ENCODE peak calls at places on chromosomes 2 and 18, in six cellular contexts. One of them, this sample, is unnamed.

GRCh38 chr18:36402765-36403396 is 105.4 kb downstream of the FHOD3 start:
- DNase-seq in H1: no peak
- DNase-seq in HCT116: no peak
- DNase-seq in GM12878: no peak
- DNase-seq in HepG2: no peak
- DNase-seq in K562: no peak
- DNase-seq in this sample: no peak

GRCh38 chr2:165793161-165793778 is 777 bp downstream of the GALNT3 start:
- DNase-seq in H1: no peak
- DNase-seq in HCT116: peak
- DNase-seq in GM12878: no peak
- DNase-seq in HepG2: no peak
- DNase-seq in K562: no peak
- DNase-seq in this sample: no peak

GRCh38 chr2:109510136-109511028 is 103.4 kb downstream of the SEPTIN10 start:
- DNase-seq in H1: peak
- DNase-seq in HCT116: peak
- DNase-seq in GM12878: peak
- DNase-seq in HepG2: peak
- DNase-seq in K562: peak
- DNase-seq in this sample: peak

GRCh38 chr2:129285012-129285411 is 694.5 kb upstream of the RAB6C start:
- DNase-seq in H1: no peak
- DNase-seq in HCT116: no peak
- DNase-seq in GM12878: no peak
- DNase-seq in HepG2: no peak
- DNase-seq in K562: no peak
- DNase-seq in this sample: no peak

GRCh38 chr2:152755029-152755428 is 36.6 kb downstream of the ARL6IP6 start:
- DNase-seq in H1: peak
- DNase-seq in HCT116: no peak
- DNase-seq in GM12878: peak
- DNase-seq in HepG2: no peak
- DNase-seq in K562: no peak
- DNase-seq in this sample: peak

GRCh38 chr2:159872353-159872752 is 74.3 kb upstream of the CD302 start:
- DNase-seq in H1: no peak
- DNase-seq in HCT116: no peak
- DNase-seq in GM12878: no peak
- DNase-seq in HepG2: no peak
- DNase-seq in K562: no peak
- DNase-seq in this sample: no peak

GRCh38 chr18:36897253-36897652 is 68.3 kb downstream of the KIAA1328 start:
- DNase-seq in H1: no peak
- DNase-seq in HCT116: no peak
- DNase-seq in GM12878: no peak
- DNase-seq in HepG2: no peak
- DNase-seq in K562: no peak
- DNase-seq in this sample: no peak

GRCh38 chr2:11004206-11004605 is 92.5 kb downstream of the KCNF1 start:
- DNase-seq in H1: no peak
- DNase-seq in HCT116: no peak
- DNase-seq in GM12878: no peak
- DNase-seq in HepG2: peak
- DNase-seq in K562: no peak
- DNase-seq in this sample: peak

GRCh38 chr2:68747413-68747812 is 12.8 kb downstream of the ARHGAP25 start:
- DNase-seq in H1: no peak
- DNase-seq in HCT116: no peak
- DNase-seq in GM12878: no peak
- DNase-seq in HepG2: no peak
- DNase-seq in K562: no peak
- DNase-seq in this sample: no peak

GRCh38 chr2:83650897-83651296 is 808.2 kb downstream of the SUCLG1 start:
- DNase-seq in H1: no peak
- DNase-seq in HCT116: no peak
- DNase-seq in GM12878: no peak
- DNase-seq in HepG2: no peak
- DNase-seq in K562: no peak
- DNase-seq in this sample: no peak

GRCh38 chr2:96533292-96534073 is 3.1 kb upstream of the ARID5A start:
- DNase-seq in H1: no peak
- DNase-seq in HCT116: no peak
- DNase-seq in GM12878: no peak
- DNase-seq in HepG2: no peak
- DNase-seq in K562: no peak
- DNase-seq in this sample: no peak

GRCh38 chr18:50469380-50469781 is 90.5 kb upstream of the MAPK4 start:
- DNase-seq in H1: no peak
- DNase-seq in HCT116: no peak
- DNase-seq in GM12878: no peak
- DNase-seq in HepG2: no peak
- DNase-seq in K562: no peak
- DNase-seq in this sample: no peak

GRCh38 chr2:151632993-151633592 is 101.2 kb downstream of the NEB start:
- DNase-seq in H1: no peak
- DNase-seq in HCT116: peak
- DNase-seq in GM12878: no peak
- DNase-seq in HepG2: peak
- DNase-seq in K562: peak
- DNase-seq in this sample: no peak

GRCh38 chr2:157439792-157440186 is 4.1 kb downstream of the CYTIP start:
- DNase-seq in H1: no peak
- DNase-seq in HCT116: no peak
- DNase-seq in GM12878: no peak
- DNase-seq in HepG2: no peak
- DNase-seq in K562: no peak
- DNase-seq in this sample: no peak

GRCh38 chr18:27400001-27400400 is 214.9 kb upstream of the CHST9 start:
- DNase-seq in H1: peak
- DNase-seq in HCT116: no peak
- DNase-seq in GM12878: no peak
- DNase-seq in HepG2: no peak
- DNase-seq in K562: no peak
- DNase-seq in this sample: no peak

GRCh38 chr18:3012306-3012919 is 531 bp downstream of the LPIN2 start:
- DNase-seq in H1: no peak
- DNase-seq in HCT116: no peak
- DNase-seq in GM12878: no peak
- DNase-seq in HepG2: no peak
- DNase-seq in K562: peak
- DNase-seq in this sample: no peak

GRCh38 chr2:96701636-96702035 is 38.2 kb downstream of the LMAN2L start:
- DNase-seq in H1: no peak
- DNase-seq in HCT116: no peak
- DNase-seq in GM12878: no peak
- DNase-seq in HepG2: no peak
- DNase-seq in K562: no peak
- DNase-seq in this sample: no peak

GRCh38 chr18:59383831-59384230 is 24.8 kb upstream of the LMAN1 start:
- DNase-seq in H1: no peak
- DNase-seq in HCT116: no peak
- DNase-seq in GM12878: no peak
- DNase-seq in HepG2: no peak
- DNase-seq in K562: no peak
- DNase-seq in this sample: no peak

GRCh38 chr2:172404824-172405223 is 22.6 kb upstream of the ITGA6 start:
- DNase-seq in H1: no peak
- DNase-seq in HCT116: no peak
- DNase-seq in GM12878: no peak
- DNase-seq in HepG2: no peak
- DNase-seq in K562: no peak
- DNase-seq in this sample: no peak

DNA sequence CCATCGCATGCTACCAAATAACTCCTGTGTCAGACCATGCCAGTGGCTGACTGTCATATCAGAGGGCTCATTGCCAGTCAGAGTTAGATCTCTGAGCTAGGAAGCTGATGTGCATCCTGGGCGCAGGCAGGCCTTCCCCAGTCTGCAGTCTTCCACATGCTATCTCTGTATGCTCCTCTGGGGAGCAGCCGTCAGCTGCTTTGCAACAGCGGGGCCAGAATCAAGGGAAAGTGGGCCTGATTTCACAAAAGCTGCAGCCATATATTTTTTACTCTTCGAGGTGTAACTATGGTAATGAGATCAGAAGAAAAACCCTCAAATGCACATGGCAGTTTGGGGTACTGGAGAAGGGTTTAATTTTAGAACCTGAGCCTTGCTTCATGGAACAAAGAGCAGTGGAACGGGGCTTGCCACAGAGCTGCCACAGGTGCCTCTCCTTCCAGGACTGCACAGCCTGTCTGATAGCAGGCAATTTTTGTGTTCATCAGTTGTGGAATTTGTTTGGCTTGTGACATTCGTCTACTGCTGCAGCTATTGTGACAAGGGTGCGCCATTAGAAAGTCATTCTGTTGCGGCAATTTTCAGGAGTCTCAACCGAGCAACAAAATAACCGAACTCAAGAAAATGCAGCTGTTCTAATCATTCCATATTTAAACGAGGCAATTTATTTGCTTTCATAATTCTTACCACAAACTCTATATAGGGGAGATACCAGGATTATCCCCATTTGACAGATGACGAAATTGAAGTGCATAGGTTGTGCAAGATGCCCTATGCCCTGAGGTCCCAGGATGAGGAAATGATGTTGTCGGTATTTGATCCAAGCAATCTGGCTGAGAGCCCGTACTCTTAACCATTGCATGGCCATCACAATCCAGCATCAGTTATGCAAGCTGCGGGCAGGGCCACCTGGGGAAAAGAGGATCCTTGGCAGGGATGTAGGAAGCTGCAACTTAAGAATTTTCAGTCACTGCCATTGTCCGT is 109.6 kb upstream of the CYRIA start:
- DNase-seq in H1: no peak
- DNase-seq in HCT116: no peak
- DNase-seq in GM12878: no peak
- DNase-seq in HepG2: peak
- DNase-seq in K562: peak
- DNase-seq in this sample: no peak
- TF ChIP-seq YY1 in H1: no peak
- TF ChIP-seq YY1 in HCT116: no peak
- TF ChIP-seq YY1 in GM12878: no peak
- TF ChIP-seq YY1 in HepG2: no peak
- TF ChIP-seq YY1 in K562: no peak
- TF ChIP-seq YY1 in this sample: no peak

GRCh38 chr2:27264253-27264752 is 1.5 kb upstream of the SLC30A3 start:
- DNase-seq in H1: no peak
- DNase-seq in HCT116: no peak
- DNase-seq in GM12878: no peak
- DNase-seq in HepG2: no peak
- DNase-seq in K562: no peak
- DNase-seq in this sample: no peak

GRCh38 chr2:27263287-27264252 is 723 bp upstream of the SLC30A3 start:
- DNase-seq in H1: no peak
- DNase-seq in HCT116: no peak
- DNase-seq in GM12878: no peak
- DNase-seq in HepG2: no peak
- DNase-seq in K562: no peak
- DNase-seq in this sample: no peak

GRCh38 chr2:27262379-27263286 is at the start of gene SLC30A3:
- DNase-seq in H1: no peak
- DNase-seq in HCT116: peak
- DNase-seq in GM12878: no peak
- DNase-seq in HepG2: no peak
- DNase-seq in K562: peak
- DNase-seq in this sample: no peak

GRCh38 chr2:27261241-27261925 is 1.5 kb downstream of the SLC30A3 start:
- DNase-seq in H1: no peak
- DNase-seq in HCT116: no peak
- DNase-seq in GM12878: no peak
- DNase-seq in HepG2: no peak
- DNase-seq in K562: no peak
- DNase-seq in this sample: no peak

GRCh38 chr2:27261926-27262298 is 935 bp downstream of the SLC30A3 start:
- DNase-seq in H1: no peak
- DNase-seq in HCT116: no peak
- DNase-seq in GM12878: no peak
- DNase-seq in HepG2: no peak
- DNase-seq in K562: no peak
- DNase-seq in this sample: no peak
- H3K4me3 ChIP-seq in H1: peak
- H3K4me3 ChIP-seq in HCT116: peak
- H3K4me3 ChIP-seq in GM12878: no peak
- H3K4me3 ChIP-seq in HepG2: peak
- H3K4me3 ChIP-seq in K562: peak
- H3K4me3 ChIP-seq in this sample: peak

DNA sequence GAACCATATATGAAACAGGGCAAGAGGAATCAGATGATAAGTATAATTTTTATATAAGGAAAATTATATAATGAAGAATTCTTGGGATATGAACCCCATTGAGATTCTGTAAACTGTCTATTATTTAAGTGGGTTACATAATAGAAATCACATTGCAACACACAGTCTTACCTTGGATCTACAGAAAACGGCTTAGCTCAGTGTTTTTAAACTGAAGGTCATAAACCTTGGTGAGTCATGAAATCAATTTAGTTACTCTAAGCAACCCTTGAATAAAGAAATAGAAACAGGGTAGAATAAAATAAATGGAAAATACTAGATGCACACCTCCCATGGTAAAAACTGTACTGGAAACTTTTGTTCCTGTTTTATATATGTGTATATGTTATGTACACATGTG is 50.6 kb downstream of the METTL8 start:
- DNase-seq in H1: no peak
- DNase-seq in HCT116: no peak
- DNase-seq in GM12878: no peak
- DNase-seq in HepG2: no peak
- DNase-seq in K562: no peak
- DNase-seq in this sample: no peak
- TF ChIP-seq ZNF274 in H1: no peak
- TF ChIP-seq ZNF274 in HCT116: no peak
- TF ChIP-seq ZNF274 in GM12878: no peak
- TF ChIP-seq ZNF274 in HepG2: no peak
- TF ChIP-seq ZNF274 in K562: no peak
- TF ChIP-seq ZNF274 in this sample: no peak

DNA sequence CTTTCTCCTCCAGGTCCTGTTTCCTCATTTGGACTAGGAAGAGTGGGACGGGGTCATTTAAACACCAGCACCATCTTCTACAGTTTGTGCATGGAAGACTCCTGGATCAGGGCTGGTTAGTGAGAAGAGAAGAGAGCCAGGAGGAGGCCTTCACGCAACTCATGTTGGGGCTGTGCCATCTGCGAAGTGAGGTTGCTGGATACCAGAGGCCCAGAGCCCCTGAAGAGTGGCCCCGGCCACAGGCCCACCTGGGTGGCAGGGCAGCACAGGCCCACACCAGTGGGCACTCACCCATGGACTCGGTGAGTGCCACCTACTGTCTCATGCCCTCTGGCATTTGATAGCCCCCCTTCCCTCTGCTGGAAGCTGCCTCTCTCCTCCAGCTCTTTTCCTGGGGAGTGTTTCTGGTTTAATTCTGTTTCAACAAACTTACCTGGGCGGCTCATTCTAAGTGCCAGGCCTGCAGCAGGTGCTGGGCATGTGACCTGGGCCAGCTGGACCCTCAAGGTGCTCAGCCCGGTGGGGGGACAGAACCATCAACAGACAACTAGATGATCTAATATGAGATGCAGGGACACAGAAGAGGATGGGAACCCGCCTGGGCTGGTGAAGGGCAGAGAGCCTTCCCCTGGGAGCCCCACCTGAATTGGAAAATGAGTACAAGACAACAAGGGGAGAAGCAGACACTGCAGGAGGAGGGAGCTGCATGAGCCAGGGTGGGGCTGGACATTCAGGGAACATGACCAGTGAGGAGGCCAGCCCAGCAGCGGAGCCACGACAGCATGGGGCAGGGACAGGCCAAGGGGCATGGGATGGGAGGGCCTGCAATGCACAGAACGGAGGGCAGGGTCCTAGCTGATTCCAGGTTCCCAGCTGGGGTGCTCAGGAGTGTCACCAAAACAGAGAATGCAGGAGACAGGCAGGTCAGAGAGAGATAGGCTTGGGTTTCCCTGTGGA is 70.6 kb downstream of the MARCO start:
- DNase-seq in H1: no peak
- DNase-seq in HCT116: no peak
- DNase-seq in GM12878: no peak
- DNase-seq in HepG2: no peak
- DNase-seq in K562: no peak
- DNase-seq in this sample: no peak
- TF ChIP-seq YY1 in H1: no peak
- TF ChIP-seq YY1 in HCT116: no peak
- TF ChIP-seq YY1 in GM12878: no peak
- TF ChIP-seq YY1 in HepG2: no peak
- TF ChIP-seq YY1 in K562: no peak
- TF ChIP-seq YY1 in this sample: no peak

This sample was measured in NT2/D1.